ENCODE peak calls at places on chromosome 22, in five cellular contexts. E is activated CD4-positive, alpha-beta memory T cell treated with anti-CD3 and anti-CD28 coated beads, Interleukin-2, amount 10 ng/mL, durations not matched to agents 7 days and 5 days; J is non-pigmented ciliary epithelial cell; I is NCI-H1092; H is anterior cingulate cortex. T is an unnamed sample.

GRCh38 chr22:18024956-18025720 is 777 bp upstream of the MICAL3 start:
- DNase-seq in E (no peak), J (no peak), I (no peak), H (no peak), T (no peak)

GRCh38 chr22:31578171-31578570 is 81.8 kb downstream of the SFI1 start:
- DNase-seq in E (no peak), J (no peak), I (no peak), H (no peak), T (no peak)

GRCh38 chr22:39690901-39691620 is 120.5 kb downstream of the CACNA1I start:
- DNase-seq in E (no peak), J (no peak), I (peak; percentile 27), H (peak; percentile 15), T (no peak)

GRCh38 chr22:40156001-40156516 is 21.7 kb upstream of the TNRC6B start:
- DNase-seq in E (no peak), J (no peak), I (peak; percentile 18), H (no peak), T (no peak)

GRCh38 chr22:42343551-42344081 is 73.2 kb upstream of the TCF20 start:
- DNase-seq in E (no peak), J (no peak), I (peak; percentile 45), H (peak; percentile 34), T (no peak)

GRCh38 chr22:45889093-45889538 is 87.8 kb downstream of the WNT7B start:
- DNase-seq in E (no peak), J (no peak), I (no peak), H (no peak), T (no peak)

GRCh38 chr22:37095113-37095512 is 14.4 kb downstream of the TMPRSS6 start:
- DNase-seq in E (peak; percentile 43), J (no peak), I (no peak), H (no peak), T (no peak)

GRCh38 chr22:37674951-37675929 is at the start of gene LGALS1:
- DNase-seq in E (peak; percentile 90), J (peak; percentile 89), I (peak; percentile 9), H (peak; percentile 63), T (peak; percentile 45)

GRCh38 chr22:49586244-49586748 is 241.4 kb downstream of the BRD1 start:
- DNase-seq in E (no peak), J (no peak), I (no peak), H (no peak), T (no peak)

GRCh38 chr22:28051091-28051786 is 132.2 kb upstream of the PITPNB start:
- DNase-seq in E (no peak), J (no peak), I (no peak), H (no peak), T (no peak)

GRCh38 chr22:29078869-29079207 is 6.0 kb downstream of the KREMEN1 start:
- DNase-seq in E (no peak), J (no peak), I (no peak), H (no peak), T (no peak)

GRCh38 chr22:42932857-42933782 is 76.0 kb upstream of the ARFGAP3 start:
- DNase-seq in E (no peak), J (no peak), I (no peak), H (no peak), T (no peak)

GRCh38 chr22:46569055-46569847 is 31.8 kb upstream of the CELSR1 start:
- DNase-seq in E (no peak), J (no peak), I (no peak), H (no peak), T (no peak)

GRCh38 chr22:24421428-24421931 is 5.9 kb upstream of the ADORA2A start:
- DNase-seq in E (no peak), J (no peak), I (no peak), H (no peak), T (no peak)

GRCh38 chr22:41240377-41241132 is at the start of gene CHADL:
- DNase-seq in E (no peak), J (no peak), I (no peak), H (peak; percentile 94), T (no peak)

T was measured in effector memory CD8-positive, alpha-beta T cell.